ENCODE peak calls at places on chromosomes 11 and 22, in five cellular contexts. E is K562, W is ascending aorta, K is body of pancreas, D is psoas muscle. C is an unnamed sample. For H3K4me1, the result is how much of the 10 kb centered on the place peaks cover.

GRCh38 chr22:17359501-17359900 is 9.8 kb upstream of the CECR2 start:
- DNase-seq in D (no peak), E (no peak), K (no peak), W (no peak), C (no peak)

GRCh38 chr11:131661137-131661536 is 290.7 kb downstream of the NTM start:
- DNase-seq in D (no peak), K (no peak), E (no peak), W (no peak), C (no peak)

GRCh38 chr11:30816959-30817880 is 231.1 kb upstream of the MPPED2 start:
- DNase-seq in W (no peak), K (no peak), D (no peak), E (no peak), C (no peak)

GRCh38 chr11:110479070-110479444 is 49.3 kb downstream of the FDX1 start:
- DNase-seq in K (no peak), W (no peak), D (no peak), E (no peak), C (no peak)

GRCh38 chr11:73269353-73270088 is 2.6 kb upstream of the P2RY6 start:
- DNase-seq in E (no peak), K (no peak), W (peak), D (no peak), C (no peak)

GRCh38 chr11:31722754-31723153 is 88.4 kb downstream of the PAX6 start:
- DNase-seq in K (no peak), D (no peak), E (no peak), W (no peak), C (peak)

GRCh38 chr11:113563766-113564165 is 88.6 kb upstream of the DRD2 start:
- DNase-seq in K (no peak), D (no peak), E (no peak), W (no peak), C (no peak)

GRCh38 chr11:75652936-75653335 is 15.9 kb downstream of the MAP6 start:
- DNase-seq in W (no peak), E (no peak), K (no peak), D (no peak), C (no peak)

GRCh38 chr11:75667268-75667830 is 1.5 kb downstream of the MAP6 start:
- DNase-seq in W (no peak), E (no peak), K (peak), D (peak), C (peak)

GRCh38 chr11:44851496-44851895 is 99.2 kb downstream of the TP53I11 start:
- DNase-seq in W (no peak), K (no peak), E (no peak), D (no peak), C (no peak)

GRCh38 chr11:92845390-92846185 is 123.9 kb upstream of the MTNR1B start:
- DNase-seq in D (no peak), W (no peak), E (no peak), K (no peak), C (no peak)

GRCh38 chr11:134027671-134028070 is 41.2 kb upstream of the JAM3 start:
- DNase-seq in D (no peak), E (no peak), K (no peak), W (no peak), C (no peak)

GRCh38 chr11:31240340-31240904 is 129.1 kb downstream of the DCDC1 start:
- DNase-seq in K (peak), E (peak), D (no peak), W (no peak), C (no peak)

GRCh38 chr11:83071641-83072591 is at the start of gene RAB30:
- DNase-seq in W (peak), E (peak), K (peak), D (peak), C (peak)

GRCh38 chr22:49303061-49303735 is 524.5 kb downstream of the BRD1 start:
- DNase-seq in E (no peak), W (peak), D (peak), K (no peak), C (peak)

GRCh38 chr22:49789289-49790141 is 38.2 kb downstream of the BRD1 start:
- DNase-seq in D (peak), E (no peak), K (no peak), W (no peak), C (peak)

GRCh38 chr11:83689062-83689461 is 402.9 kb upstream of the CCDC90B start:
- DNase-seq in K (no peak), E (no peak), D (no peak), W (no peak), C (no peak)

GRCh38 chr11:64000740-64001514 is 14.7 kb downstream of the OTUB1 start:
- DNase-seq in K (no peak), D (no peak), E (no peak), W (no peak), C (no peak)

GRCh38 chr11:73203790-73204189 is 14.3 kb upstream of the P2RY2 start:
- DNase-seq in D (no peak), E (no peak), K (no peak), W (no peak), C (no peak)

GRCh38 chr11:61693897-61694840 is 14.0 kb downstream of the DAGLA start:
- DNase-seq in D (no peak), W (no peak), E (no peak), K (peak), C (no peak)

GRCh38 chr22:46062232-46062615 is 85.3 kb upstream of the WNT7B start:
- DNase-seq in E (no peak), K (no peak), D (no peak), W (no peak), C (no peak)

GRCh38 chr11:65663634-65664200 is 1.0 kb upstream of the RELA start:
- DNase-seq in W (peak), E (peak), K (peak), D (peak), C (peak)

GRCh38 chr22:46028069-46028991 is 51.4 kb upstream of the WNT7B start:
- DNase-seq in E (no peak), W (peak), K (peak), D (no peak), C (peak)

GRCh38 chr11:18617688-18618340 is 16.3 kb downstream of the SPTY2D1 start:
- DNase-seq in K (no peak), D (no peak), W (no peak), E (no peak), C (no peak)

GRCh38 chr11:2450321-2451041 is 5.7 kb downstream of the KCNQ1 start:
- DNase-seq in D (no peak), E (no peak), K (no peak), W (no peak), C (no peak)

GRCh38 chr11:2453436-2453835 is 8.6 kb downstream of the KCNQ1 start:
- DNase-seq in D (no peak), W (no peak), K (no peak), E (no peak), C (no peak)

GRCh38 chr11:2449548-2450320 is 4.9 kb downstream of the KCNQ1 start:
- DNase-seq in K (no peak), W (no peak), E (no peak), D (no peak), C (no peak)

GRCh38 chr11:2451336-2451735 is 6.5 kb downstream of the KCNQ1 start:
- DNase-seq in K (no peak), E (no peak), W (no peak), D (no peak), C (no peak)

DNA sequence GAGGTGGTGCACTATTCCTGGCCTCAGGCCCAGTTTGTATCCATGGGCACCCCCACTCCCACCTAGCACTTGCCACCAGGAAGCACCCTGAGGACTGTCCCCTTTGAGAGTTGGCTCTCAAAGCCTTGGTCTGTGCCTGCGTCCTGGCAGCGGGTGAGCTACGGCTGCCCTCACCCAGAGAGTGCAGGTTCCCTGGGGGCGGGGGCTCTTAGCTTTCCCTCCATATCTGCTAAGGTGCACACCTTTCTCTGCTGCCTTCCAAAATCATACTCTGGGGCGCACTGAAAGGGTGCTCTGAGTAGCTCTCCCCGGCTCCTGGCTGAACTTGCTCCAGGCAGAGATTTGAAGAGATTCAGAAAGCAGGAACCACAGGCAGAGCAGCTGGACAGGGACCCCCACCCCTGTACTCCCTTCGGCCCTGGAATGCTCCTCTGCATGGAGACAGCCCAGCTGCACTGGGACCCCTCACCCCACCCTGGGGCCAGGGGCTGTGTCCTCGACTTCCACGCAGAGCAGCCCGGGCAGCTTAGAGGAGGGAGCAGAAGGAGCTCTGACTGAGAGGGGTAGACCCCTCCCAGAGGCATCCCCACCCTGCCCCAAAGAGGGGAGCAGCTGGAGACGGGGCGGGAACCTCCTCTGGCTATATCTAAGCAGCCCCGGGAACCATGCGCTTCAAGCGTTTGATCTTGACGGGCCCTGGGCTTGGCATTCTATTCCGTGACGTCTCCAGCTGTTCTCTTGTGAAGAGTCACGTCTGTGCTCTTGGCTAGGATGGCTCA is 7.3 kb downstream of the KCNQ1 start:
- DNase-seq in K (peak), E (no peak), D (no peak), W (no peak), C (no peak)
- H3K27ac ChIP-seq in K (no peak), E (no peak), D (no peak), W (no peak), C (no peak)

DNA sequence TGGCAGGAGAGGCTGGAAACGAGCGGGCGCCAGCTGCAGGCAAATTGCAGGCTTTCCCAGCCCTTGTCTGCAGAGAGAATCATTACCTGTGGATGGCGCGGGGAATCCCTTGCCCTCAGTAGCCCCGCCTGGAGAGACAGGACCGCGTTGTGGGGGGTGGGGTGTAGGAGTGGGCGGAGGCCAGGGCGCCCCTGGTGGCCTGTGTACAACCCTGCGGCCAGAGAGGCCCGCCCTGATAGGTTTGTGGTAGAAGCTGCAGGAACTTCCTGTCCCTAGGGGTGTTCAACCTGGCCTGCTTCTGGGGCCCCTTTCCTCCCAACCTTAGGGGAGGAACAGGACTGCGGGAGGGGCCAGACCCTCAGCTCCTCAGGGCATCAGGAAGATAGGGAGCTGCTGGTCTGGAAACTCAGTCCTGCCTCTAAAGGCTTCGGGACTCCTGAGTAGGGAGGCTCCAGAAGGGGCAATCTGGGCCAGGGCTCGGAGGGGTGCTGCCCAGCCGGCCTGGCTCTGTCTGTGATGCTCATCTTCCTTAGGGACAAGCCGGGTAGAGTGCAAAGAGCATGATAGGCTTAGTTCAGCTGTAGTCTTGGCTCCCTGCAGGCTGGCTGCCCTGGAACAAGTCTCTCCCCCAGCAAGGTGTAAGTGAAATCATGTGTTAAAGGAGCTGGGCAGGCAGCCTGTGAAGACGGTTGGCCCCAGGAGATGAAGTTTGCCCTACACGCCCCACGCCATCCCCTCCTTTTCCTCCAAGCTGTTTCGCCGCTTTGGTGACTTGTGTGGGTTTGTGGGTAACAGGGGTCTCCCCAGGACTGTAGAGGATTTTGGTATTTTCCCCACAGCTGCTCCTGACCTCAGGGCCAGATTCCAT is 24.1 kb upstream of the SUSD2 start:
- DNase-seq in D (peak), E (peak), K (peak), W (peak), C (peak)
- H3K4me3 ChIP-seq in D (peak), E (no peak), K (peak), W (peak), C (peak)

GRCh38 chr11:122037911-122038310 is 78.1 kb downstream of the BLID start:
- DNase-seq in K (no peak), D (no peak), W (no peak), E (no peak), C (no peak)
- H3K4me1 ChIP-seq in K (under half), D (under half), W (under half), E (under half), C (under half)

GRCh38 chr11:23903044-23903704 is 593.7 kb upstream of the LUZP2 start:
- DNase-seq in K (no peak), W (no peak), D (no peak), E (no peak), C (no peak)

DNA sequence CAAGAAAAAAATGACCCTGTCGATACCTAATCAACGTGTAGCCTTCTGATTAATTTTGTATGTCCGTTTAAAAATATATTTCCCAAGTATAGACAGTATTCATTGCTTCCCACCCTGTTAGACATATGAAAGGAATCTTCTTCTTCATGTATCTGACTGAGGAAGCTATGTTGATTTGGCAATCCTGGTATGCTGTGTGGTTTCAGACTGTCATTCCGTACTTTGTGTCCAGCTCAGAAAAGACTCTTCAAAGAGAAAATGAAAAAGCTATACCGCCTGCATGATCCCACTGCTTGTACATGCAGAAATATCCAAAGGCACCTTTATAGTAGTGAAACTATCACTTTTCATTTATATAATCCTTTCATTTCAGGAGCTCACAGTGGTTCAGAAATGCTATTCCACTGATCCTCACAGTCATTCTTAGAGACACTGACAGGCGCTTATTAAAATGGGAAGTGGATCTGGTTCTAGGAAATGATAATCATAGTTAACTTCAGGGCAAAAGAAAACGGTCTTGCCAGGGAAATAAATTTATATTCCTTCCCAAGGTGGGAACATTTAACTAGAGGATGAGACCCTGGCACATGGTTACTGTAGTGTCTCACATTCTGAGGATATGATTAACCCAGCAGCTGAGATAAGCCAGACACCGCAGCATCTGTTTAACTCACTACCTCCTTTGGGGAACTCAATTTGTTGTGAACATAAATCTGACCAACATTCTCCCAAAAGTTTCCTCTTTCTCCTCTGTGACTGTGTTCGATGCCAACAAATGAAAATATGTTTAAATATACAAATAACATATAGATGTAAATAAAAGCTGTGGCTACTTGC is 599.2 kb upstream of the LUZP2 start:
- DNase-seq in E (no peak), W (no peak), K (no peak), D (no peak), C (no peak)
- H3K27ac ChIP-seq in E (no peak), W (no peak), K (no peak), D (no peak), C (no peak)

GRCh38 chr11:1073851-1074243 is 827 bp upstream of the MUC2 start:
- DNase-seq in K (no peak), D (no peak), W (peak), E (no peak), C (no peak)

GRCh38 chr11:1074244-1075221 is at the start of gene MUC2:
- DNase-seq in D (peak), W (peak), E (no peak), K (peak), C (no peak)

GRCh38 chr11:1077033-1077416 is 2.4 kb downstream of the MUC2 start:
- DNase-seq in K (peak), E (no peak), D (peak), W (no peak), C (peak)

GRCh38 chr11:1076061-1076665 is 1.5 kb downstream of the MUC2 start:
- DNase-seq in W (peak), D (no peak), E (no peak), K (no peak), C (no peak)

DNA sequence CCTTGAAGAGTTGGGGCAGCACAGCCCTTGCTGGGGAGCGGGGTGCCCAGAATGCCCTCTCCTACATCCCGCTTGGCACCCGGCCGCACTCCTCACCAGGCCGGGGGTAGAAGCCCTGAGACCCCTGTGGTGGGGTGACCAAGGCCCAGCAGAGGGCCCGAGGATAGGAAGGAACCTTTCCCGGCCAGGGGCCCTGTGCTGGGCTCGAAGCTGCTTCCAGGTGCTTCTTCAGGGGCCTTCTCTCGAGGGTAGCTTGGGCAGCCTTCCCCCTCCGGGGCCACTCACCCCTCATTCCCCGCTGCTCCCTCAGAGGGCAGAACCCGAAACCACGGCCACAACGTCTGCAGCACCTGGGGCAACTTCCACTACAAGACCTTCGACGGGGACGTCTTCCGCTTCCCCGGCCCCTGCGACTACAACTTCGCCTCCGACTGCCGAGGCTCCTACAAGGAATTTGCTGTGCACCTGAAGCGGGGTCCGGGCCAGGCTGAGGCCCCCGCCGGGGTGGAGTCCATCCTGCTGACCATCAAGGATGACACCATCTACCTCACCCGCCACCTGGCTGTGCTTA is 752 bp downstream of the MUC2 start:
- DNase-seq in E (no peak), K (no peak), D (peak), W (peak), C (peak)
- H3K4me3 ChIP-seq in E (no peak), K (no peak), D (no peak), W (no peak), C (no peak)

DNA sequence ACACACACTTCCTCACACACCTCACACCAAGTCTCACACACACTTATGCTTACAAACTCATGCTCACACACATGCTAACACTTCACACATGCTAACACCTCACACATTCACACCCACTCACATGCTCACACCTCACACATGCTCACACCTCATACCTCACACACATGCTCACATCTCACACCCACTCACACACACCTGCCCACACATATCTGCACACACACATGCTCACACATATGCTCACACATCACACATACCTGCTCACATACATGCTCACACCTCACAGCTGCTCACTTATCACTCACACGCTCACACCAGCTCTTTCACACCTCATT is 4.5 kb upstream of the MYBPC3 start:
- DNase-seq in W (no peak), K (no peak), E (no peak), D (no peak), C (no peak)
- H3K4me1 ChIP-seq in W (under half), K (under half), E (under half), D (under half), C (under half)

GRCh38 chr22:24435861-24436351 is 8.5 kb downstream of the ADORA2A start:
- DNase-seq in K (no peak), W (no peak), E (no peak), D (peak), C (peak)
- H3K27ac ChIP-seq in K (no peak), W (no peak), E (no peak), D (peak), C (no peak)

GRCh38 chr22:44028091-44028490 is 4.0 kb downstream of the PARVB start:
- DNase-seq in K (no peak), W (no peak), E (no peak), D (no peak), C (no peak)

GRCh38 chr22:44025171-44026065 is 1.3 kb downstream of the PARVB start:
- DNase-seq in E (peak), K (no peak), D (peak), W (peak), C (peak)

GRCh38 chr22:44026630-44027511 is 2.8 kb downstream of the PARVB start:
- DNase-seq in W (peak), E (peak), K (peak), D (peak), C (peak)

GRCh38 chr22:44024288-44024908 is at the start of gene PARVB:
- DNase-seq in W (no peak), D (peak), K (no peak), E (no peak), C (peak)

DNA sequence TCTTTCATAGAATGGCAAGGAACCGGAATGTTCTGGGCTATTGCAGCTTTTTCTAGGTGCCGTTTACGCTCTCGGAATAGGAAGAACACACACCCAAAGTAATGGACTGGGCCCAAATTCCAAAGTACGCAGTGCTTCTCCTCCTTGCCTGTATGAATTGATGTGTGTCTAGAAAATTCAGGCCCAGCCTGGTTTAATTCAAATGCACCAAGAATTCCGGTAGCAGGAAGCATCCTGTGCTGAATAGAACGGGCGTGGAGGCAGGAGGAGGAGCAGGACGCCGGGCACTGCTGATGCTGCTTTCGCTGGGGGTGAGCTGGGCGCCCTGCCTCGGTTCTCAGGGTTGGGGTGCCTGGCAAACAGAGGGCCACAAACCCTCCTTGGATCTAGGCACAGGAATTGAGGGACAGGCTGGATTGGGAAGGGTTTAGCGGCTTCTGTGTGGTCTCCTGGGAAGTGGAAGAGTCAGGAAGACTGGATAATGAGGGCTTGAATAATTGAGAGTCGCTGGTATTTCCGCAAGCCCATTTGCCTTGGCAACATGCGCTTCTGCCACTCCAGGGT is 2.0 kb downstream of the PARVB start:
- DNase-seq in D (no peak), K (no peak), E (no peak), W (no peak), C (no peak)
- H3K4me3 ChIP-seq in D (peak), K (no peak), E (peak), W (peak), C (peak)

C was measured in right cardiac atrium.